ENCODE peak calls at places on chromosomes 11 and 22, in eight cellular contexts. N, Z, Q, O, A, D, J and H are unnamed samples.

GRCh38 chr11:69272961-69273461 is 20.9 kb upstream of the MYEOV start:
- DNase-seq in N (no peak), Z (no peak), Q (no peak), O (no peak), A (no peak), D (no peak), J (peak), H (no peak)

GRCh38 chr11:84558085-84558905 is 1068.8 kb downstream of the DLG2 start:
- DNase-seq in N (no peak), Z (no peak), Q (peak), O (peak), A (peak), D (no peak), J (peak), H (peak)

GRCh38 chr11:95544095-95544795 is 245.3 kb downstream of the FAM76B start:
- DNase-seq in N (no peak), Z (no peak), Q (no peak), O (peak), A (no peak), D (no peak), J (no peak), H (no peak)

GRCh38 chr11:1842149-1843097 is 3.6 kb downstream of the TNNI2 start:
- DNase-seq in N (no peak), Z (no peak), Q (peak), O (no peak), A (peak), D (no peak), J (no peak), H (no peak)

GRCh38 chr11:2133481-2134021 is 5.6 kb downstream of the IGF2 start:
- DNase-seq in N (no peak), Z (no peak), Q (no peak), O (no peak), A (no peak), D (no peak), J (no peak), H (no peak)

GRCh38 chr11:134248910-134249480 is 4.2 kb downstream of the THYN1 start:
- DNase-seq in N (no peak), Z (no peak), Q (no peak), O (peak), A (no peak), D (no peak), J (no peak), H (no peak)

GRCh38 chr11:1765871-1766718 is 2.4 kb upstream of the CTSD start:
- DNase-seq in N (no peak), Z (peak), Q (peak), O (no peak), A (peak), D (no peak), J (no peak), H (no peak)

GRCh38 chr11:66996609-66997273 is 21.6 kb downstream of the C11orf86 start:
- DNase-seq in N (no peak), Z (no peak), Q (no peak), O (peak), A (no peak), D (no peak), J (no peak), H (no peak)

GRCh38 chr11:30960387-30960992 is 374.3 kb upstream of the MPPED2 start:
- DNase-seq in N (no peak), Z (no peak), Q (peak), O (peak), A (no peak), D (no peak), J (no peak), H (no peak)

GRCh38 chr11:27124514-27125264 is 84.1 kb downstream of the BBOX1 start:
- DNase-seq in N (no peak), Z (no peak), Q (no peak), O (peak), A (no peak), D (no peak), J (no peak), H (no peak)

GRCh38 chr22:29144786-29145160 is 60.9 kb upstream of the EMID1 start:
- DNase-seq in N (no peak), Z (peak), Q (no peak), O (no peak), A (no peak), D (no peak), J (peak), H (no peak)

GRCh38 chr11:28961726-28962125 is 853.5 kb downstream of the METTL15 start:
- DNase-seq in N (no peak), Z (no peak), Q (no peak), O (no peak), A (no peak), D (no peak), J (no peak), H (no peak)

GRCh38 chr11:58023435-58023931 is at the start of gene OR9Q1:
- DNase-seq in N (no peak), Z (no peak), Q (no peak), O (no peak), A (no peak), D (no peak), J (no peak), H (no peak)

GRCh38 chr11:20283475-20283874 is 80.0 kb upstream of the HTATIP2 start:
- DNase-seq in N (no peak), Z (no peak), Q (no peak), O (no peak), A (no peak), D (no peak), J (no peak), H (no peak)

GRCh38 chr22:20945578-20945934 is 21.5 kb upstream of the AIFM3 start:
- DNase-seq in N (no peak), Z (no peak), Q (no peak), O (no peak), A (no peak), D (no peak), J (no peak), H (no peak)

GRCh38 chr22:25331050-25331449 is 111.6 kb downstream of the CRYBB2 start:
- DNase-seq in N (no peak), Z (no peak), Q (no peak), O (no peak), A (no peak), D (no peak), J (no peak), H (no peak)

GRCh38 chr22:30214703-30215405 is 31.7 kb downstream of the LIF start:
- DNase-seq in N (no peak), Z (no peak), Q (no peak), O (no peak), A (no peak), D (no peak), J (no peak), H (no peak)

GRCh38 chr11:57711414-57712255 is at the start of gene MED19:
- DNase-seq in N (peak), Z (peak), Q (peak), O (peak), A (peak), D (peak), J (peak), H (peak)

GRCh38 chr22:39556970-39557811 is 13.4 kb upstream of the CACNA1I start:
- DNase-seq in N (no peak), Z (no peak), Q (peak), O (peak), A (no peak), D (no peak), J (no peak), H (no peak)

GRCh38 chr22:20089977-20090729 is 10.1 kb downstream of the DGCR8 start:
- DNase-seq in N (no peak), Z (no peak), Q (no peak), O (peak), A (no peak), D (no peak), J (no peak), H (no peak)

GRCh38 chr22:17807086-17807485 is 32.8 kb upstream of the BID start:
- DNase-seq in N (no peak), Z (no peak), Q (no peak), O (no peak), A (no peak), D (no peak), J (no peak), H (no peak)

GRCh38 chr11:121479355-121479754 is 26.6 kb upstream of the SORL1-AS1 start:
- DNase-seq in N (no peak), Z (peak), Q (no peak), O (no peak), A (no peak), D (no peak), J (no peak), H (no peak)

GRCh38 chr22:24445481-24446290 is 18.3 kb downstream of the ADORA2A start:
- DNase-seq in N (no peak), Z (no peak), Q (no peak), O (no peak), A (no peak), D (no peak), J (no peak), H (no peak)

GRCh38 chr11:120057595-120058581 is 80.0 kb downstream of the TRIM29 start:
- DNase-seq in N (no peak), Z (peak), Q (no peak), O (no peak), A (no peak), D (no peak), J (no peak), H (peak)

GRCh38 chr11:134034496-134035381 is 34.1 kb upstream of the JAM3 start:
- DNase-seq in N (no peak), Z (no peak), Q (peak), O (no peak), A (peak), D (no peak), J (no peak), H (peak)

GRCh38 chr11:105202844-105203548 is 63.4 kb upstream of the CARD18 start:
- DNase-seq in N (no peak), Z (no peak), Q (no peak), O (no peak), A (peak), D (no peak), J (no peak), H (no peak)

GRCh38 chr22:28245579-28246224 is 326.6 kb upstream of the PITPNB start:
- DNase-seq in N (no peak), Z (no peak), Q (no peak), O (no peak), A (no peak), D (no peak), J (no peak), H (no peak)

GRCh38 chr11:79087238-79087956 is 353.4 kb downstream of the TENM4 start:
- DNase-seq in N (no peak), Z (no peak), Q (no peak), O (peak), A (no peak), D (no peak), J (peak), H (peak)

GRCh38 chr11:122306776-122307479 is 190.9 kb upstream of the BLID start:
- DNase-seq in N (no peak), Z (no peak), Q (no peak), O (no peak), A (no peak), D (no peak), J (no peak), H (no peak)

GRCh38 chr22:18970948-18971315 is 34.8 kb upstream of the PRODH start:
- DNase-seq in N (no peak), Z (no peak), Q (no peak), O (no peak), A (no peak), D (no peak), J (no peak), H (no peak)

GRCh38 chr22:36435516-36436415 is 45.7 kb downstream of the TXN2 start:
- DNase-seq in N (no peak), Z (peak), Q (no peak), O (no peak), A (peak), D (no peak), J (peak), H (no peak)

DNA sequence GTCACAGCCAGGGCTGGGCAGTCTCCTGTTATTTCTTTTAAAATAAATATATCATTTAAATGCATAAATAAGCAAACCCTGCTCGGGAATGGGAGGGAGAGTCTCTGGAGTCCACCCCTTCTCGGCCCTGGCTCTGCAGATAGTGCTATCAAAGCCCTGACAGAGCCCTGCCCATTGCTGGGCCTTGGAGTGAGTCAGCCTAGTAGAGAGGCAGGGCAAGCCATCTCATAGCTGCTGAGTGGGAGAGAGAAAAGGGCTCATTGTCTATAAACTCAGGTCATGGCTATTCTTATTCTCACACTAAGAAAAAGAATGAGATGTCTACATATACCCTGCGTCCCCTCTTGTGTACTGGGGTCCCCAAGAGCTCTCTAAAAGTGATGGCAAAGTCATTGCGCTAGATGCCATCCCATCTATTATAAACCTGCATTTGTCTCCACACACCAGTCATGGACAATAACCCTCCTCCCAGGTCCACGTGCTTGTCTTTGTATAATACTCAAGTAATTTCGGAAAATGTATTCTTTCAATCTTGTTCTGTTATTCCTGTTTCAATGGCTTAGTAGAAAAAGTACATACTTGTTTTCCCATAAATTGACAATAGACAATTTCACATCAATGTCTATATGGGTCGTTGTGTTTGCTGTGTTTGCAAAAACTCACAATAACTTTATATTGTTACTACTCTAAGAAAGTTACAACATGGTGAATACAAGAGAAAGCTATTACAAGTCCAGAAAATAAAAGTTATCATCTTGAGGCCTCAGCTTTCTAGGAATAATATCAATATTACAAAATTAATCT is 13.4 kb downstream of the OR51B4 start:
- DNase-seq in N (no peak), Z (no peak), Q (peak), O (peak), A (no peak), D (no peak), J (no peak), H (no peak)
- TF ChIP-seq POLR2A in N (no peak), Z (no peak), Q (no peak), O (no peak), A (no peak), D (no peak), J (no peak), H (no peak)

GRCh38 chr11:72789493-72790131 is 4.2 kb downstream of the STARD10 start:
- DNase-seq in N (no peak), Z (no peak), Q (no peak), O (peak), A (no peak), D (no peak), J (no peak), H (no peak)

GRCh38 chr11:72787262-72788104 is 6.4 kb downstream of the STARD10 start:
- DNase-seq in N (peak), Z (peak), Q (no peak), O (no peak), A (peak), D (no peak), J (no peak), H (no peak)

GRCh38 chr11:72788250-72788649 is 5.6 kb downstream of the STARD10 start:
- DNase-seq in N (no peak), Z (no peak), Q (no peak), O (no peak), A (no peak), D (no peak), J (no peak), H (no peak)

GRCh38 chr11:72784662-72785061 is 9.2 kb downstream of the STARD10 start:
- DNase-seq in N (no peak), Z (no peak), Q (no peak), O (no peak), A (no peak), D (no peak), J (no peak), H (no peak)

DNA sequence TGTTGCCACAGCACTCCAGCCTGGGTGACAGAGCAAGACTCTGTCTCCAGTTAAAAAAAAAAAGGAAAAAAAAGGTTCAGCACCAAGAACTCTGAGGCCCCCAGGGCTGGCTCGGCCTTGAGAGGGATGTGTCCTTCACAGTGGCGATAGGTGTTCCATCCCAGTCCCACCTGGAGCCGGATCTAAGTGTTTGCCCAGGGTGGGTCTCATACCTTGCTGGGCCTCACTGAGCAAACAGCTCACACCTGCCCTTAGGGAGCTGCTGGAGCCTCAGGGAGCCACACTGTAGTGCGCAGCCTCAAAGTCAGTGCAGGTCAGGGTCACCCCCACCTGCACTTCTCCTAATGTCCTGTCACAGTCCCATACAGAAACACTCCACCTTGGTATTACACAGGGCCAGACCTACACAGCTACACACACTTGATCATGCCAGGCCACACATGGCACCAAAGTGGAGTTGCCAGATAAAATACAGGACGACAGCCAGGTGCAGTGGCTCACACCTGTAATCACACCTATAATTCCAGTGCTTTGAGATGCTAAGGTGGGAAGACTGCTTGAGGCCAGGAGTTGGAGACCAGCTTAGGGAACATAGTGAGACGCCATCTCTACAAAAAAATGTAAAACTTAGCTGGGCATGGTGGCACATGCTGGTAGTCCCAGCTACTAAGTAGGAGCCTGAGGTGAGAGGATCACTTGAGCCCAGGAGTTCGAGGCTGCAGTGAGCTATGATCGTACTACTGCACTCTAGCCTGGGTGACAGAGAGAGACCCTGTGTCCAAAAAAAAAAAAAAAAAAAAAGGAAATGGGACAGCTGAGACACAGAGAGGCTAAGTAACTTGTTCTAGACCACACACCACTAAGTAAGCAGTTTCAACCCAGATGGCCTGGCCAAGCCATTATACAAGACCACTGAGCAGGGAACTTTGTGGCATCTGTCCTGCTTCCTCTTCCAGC is 7.3 kb downstream of the STARD10 start:
- DNase-seq in N (no peak), Z (no peak), Q (no peak), O (no peak), A (peak), D (no peak), J (peak), H (no peak)
- TF ChIP-seq POLR2A in N (no peak), Z (no peak), Q (no peak), O (no peak), A (no peak), D (no peak), J (no peak), H (no peak)

GRCh38 chr11:65556470-65557279 is 1.5 kb downstream of the LTBP3 start:
- DNase-seq in N (no peak), Z (no peak), Q (no peak), O (no peak), A (no peak), D (no peak), J (no peak), H (no peak)
- TF ChIP-seq POLR2A in N (no peak), Z (no peak), Q (no peak), O (no peak), A (no peak), D (no peak), J (no peak), H (no peak)

DNA sequence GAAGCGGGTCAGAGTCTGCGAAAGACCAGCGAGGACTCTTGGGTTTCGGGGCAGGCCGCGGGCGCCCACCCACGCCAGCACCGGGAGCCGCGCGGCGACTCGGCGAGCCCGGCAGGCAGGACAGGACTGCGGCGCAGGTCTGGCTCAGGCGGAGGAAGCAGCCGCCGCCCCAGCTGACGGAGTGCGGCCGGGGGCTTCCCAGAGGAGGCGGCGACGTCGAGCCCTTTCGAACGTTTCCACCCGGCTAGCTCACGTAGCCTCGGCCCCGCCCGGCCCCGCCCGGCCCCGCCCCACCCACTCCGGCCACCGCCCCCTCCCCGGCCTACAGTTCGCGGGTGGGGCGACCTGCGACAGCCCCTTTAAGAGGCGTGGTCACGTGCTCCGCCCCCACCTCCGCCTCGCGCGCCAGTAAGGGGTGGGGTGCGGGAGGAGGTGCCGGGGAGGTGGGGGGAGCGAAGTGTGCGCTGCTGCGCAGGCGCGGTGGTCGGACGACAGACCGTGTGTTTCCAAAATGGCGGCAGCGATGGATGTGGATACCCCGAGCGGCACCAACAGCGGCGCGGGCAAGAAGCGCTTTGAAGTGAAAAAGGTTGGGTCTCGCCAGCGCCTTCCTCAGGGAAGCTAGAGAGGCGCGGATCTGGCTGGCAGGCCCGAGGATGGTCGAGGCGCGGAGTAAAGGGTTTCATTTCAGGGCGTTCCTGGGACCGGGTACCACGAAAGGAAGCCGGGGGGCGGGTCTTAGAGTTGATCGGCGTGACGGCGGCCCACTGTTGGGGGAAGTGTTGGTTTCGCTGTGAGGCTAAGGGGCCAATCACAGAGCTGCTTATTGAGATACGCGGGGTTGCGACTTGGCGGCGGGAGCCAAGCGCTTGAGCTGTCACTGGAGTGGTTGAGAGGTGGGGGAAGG is at the start of gene RBX1:
- DNase-seq in N (peak), Z (peak), Q (peak), O (peak), A (peak), D (peak), J (peak), H (peak)
- TF ChIP-seq POLR2A in N (peak), Z (peak), Q (peak), O (peak), A (peak), D (no peak), J (peak), H (peak)

GRCh38 chr11:61293869-61294716 is 1.0 kb downstream of the VWCE start:
- DNase-seq in N (peak), Z (peak), Q (peak), O (peak), A (peak), D (no peak), J (no peak), H (peak)
- TF ChIP-seq POLR2A in N (no peak), Z (no peak), Q (no peak), O (no peak), A (no peak), D (no peak), J (no peak), H (no peak)